ENCODE peak calls at places on chromosomes 4 and X, in six cellular contexts. T, V, R, X, I and W are unnamed samples.

GRCh38 chr4:81470456-81471327 is 1.0 kb downstream of the RASGEF1B start:
- DNase-seq in V (peak; percentile 67), I (peak; percentile 14), T (peak; percentile 37), R (peak; percentile 12), X (peak; percentile 77), W (no peak)

GRCh38 chrX:130082244-130083106 is 27.8 kb downstream of the ELF4 start:
- DNase-seq in T (peak; percentile 60), R (peak; percentile 62), I (peak; percentile 57), X (peak; percentile 88), V (no peak), W (peak; percentile 93)

GRCh38 chrX:153772608-153773217 is 8.1 kb upstream of the SRPK3 start:
- DNase-seq in T (no peak), I (no peak), R (no peak), V (no peak), X (peak; percentile 28), W (no peak)

GRCh38 chr4:7415927-7416686 is 18.6 kb downstream of the PSAPL1 start:
- DNase-seq in X (no peak), V (no peak), T (no peak), R (peak; percentile 1), I (no peak), W (no peak)

GRCh38 chr4:6331018-6331417 is 61.4 kb downstream of the WFS1 start:
- DNase-seq in R (no peak), X (no peak), T (peak; percentile 43), I (no peak), V (no peak), W (peak; percentile 39)

GRCh38 chr4:74370912-74371311 is 6.0 kb downstream of the EREG start:
- DNase-seq in X (no peak), R (no peak), V (no peak), T (peak; percentile 75), I (no peak), W (peak; percentile 3)

GRCh38 chr4:95505801-95506200 is 43.0 kb downstream of the UNC5C start:
- DNase-seq in I (no peak), R (no peak), T (no peak), V (no peak), X (no peak), W (no peak)

GRCh38 chrX:111671668-111672067 is 9.3 kb upstream of the ALG13 start:
- DNase-seq in X (no peak), T (peak; percentile 20), V (no peak), I (no peak), R (no peak), W (no peak)

GRCh38 chr4:136818811-136819210 is 713.5 kb downstream of the PCDH18 start:
- DNase-seq in I (no peak), R (no peak), X (no peak), T (no peak), V (no peak), W (no peak)

GRCh38 chr4:15755321-15755750 is 22.8 kb upstream of the CD38 start:
- DNase-seq in T (peak; percentile 72), I (no peak), X (no peak), V (no peak), R (peak; percentile 24), W (no peak)

GRCh38 chr4:173014113-173014558 is 154.5 kb upstream of the GALNT7 start:
- DNase-seq in R (no peak), V (no peak), T (peak; percentile 78), X (no peak), I (no peak), W (no peak)